ENCODE peak calls at places on chromosomes 16 and 17, in four cellular contexts. Q is HepG2, Z is H1, S is K562. C is an unnamed sample.

GRCh38 chr17:39104657-39105056 is 46.8 kb downstream of the PLXDC1 start:
- DNase-seq in Q (no peak), Z (no peak), S (no peak), C (no peak)

GRCh38 chr17:69175812-69176517 is 34.3 kb upstream of the ABCA6 start:
- DNase-seq in Q (peak; percentile 77), Z (no peak), S (peak; percentile 62), C (peak; percentile 88)

GRCh38 chr17:78868391-78868790 is 27.8 kb upstream of the USP36 start:
- DNase-seq in Q (no peak), Z (no peak), S (no peak), C (no peak)

GRCh38 chr17:78108726-78109488 is 19.6 kb downstream of the TMC6 start:
- DNase-seq in Q (peak; percentile 35), Z (no peak), S (no peak), C (no peak)

GRCh38 chr16:64589836-64590235 is 532.0 kb downstream of the CDH11 start:
- DNase-seq in Q (no peak), Z (no peak), S (no peak), C (no peak)

GRCh38 chr17:46964315-46965265 is 14.5 kb downstream of the RPRML start:
- DNase-seq in Q (no peak), Z (peak; percentile 66), S (peak; percentile 49), C (no peak)

GRCh38 chr16:89895482-89896250 is 22.3 kb downstream of the TCF25 start:
- DNase-seq in Q (no peak), Z (no peak), S (no peak), C (no peak)

GRCh38 chr16:66846266-66846665 is 2.1 kb downstream of the CA7 start:
- DNase-seq in Q (no peak), Z (no peak), S (no peak), C (no peak)

GRCh38 chr17:5380491-5381135 is 38.8 kb downstream of the NUP88 start:
- DNase-seq in Q (no peak), Z (no peak), S (peak; percentile 7), C (no peak)

GRCh38 chr17:10668771-10669170 is 11.7 kb upstream of the MYH3 start:
- DNase-seq in Q (no peak), Z (no peak), S (no peak), C (peak; percentile 17)

GRCh38 chr16:62256406-62256805 is 220.2 kb upstream of the CDH8 start:
- DNase-seq in Q (no peak), Z (no peak), S (no peak), C (peak; percentile 4)

GRCh38 chr17:63823659-63824331 is 3.4 kb upstream of the PSMC5 start:
- DNase-seq in Q (no peak), Z (no peak), S (no peak), C (no peak)

GRCh38 chr17:76275382-76276068 is 10.4 kb downstream of the UBALD2 start:
- DNase-seq in Q (no peak), Z (no peak), S (no peak), C (no peak)

GRCh38 chr16:23433261-23433920 is 19.6 kb downstream of the COG7 start:
- DNase-seq in Q (peak; percentile 38), Z (no peak), S (no peak), C (no peak)

GRCh38 chr16:997440-998051 is 16.0 kb downstream of the SOX8 start:
- DNase-seq in Q (no peak), Z (no peak), S (no peak), C (peak; percentile 49)

GRCh38 chr17:12097326-12097725 is 76.6 kb downstream of the MAP2K4 start:
- DNase-seq in Q (no peak), Z (no peak), S (no peak), C (no peak)

GRCh38 chr17:75516255-75516618 is at the start of gene TSEN54:
- DNase-seq in Q (peak; percentile 78), Z (peak; percentile 93), S (peak; percentile 94), C (peak; percentile 98)

GRCh38 chr16:81313731-81314602 is 795 bp upstream of the GAN start:
- DNase-seq in Q (peak; percentile 65), Z (peak; percentile 48), S (peak; percentile 31), C (no peak)

GRCh38 chr16:16071631-16072244 is 122.3 kb downstream of the ABCC1 start:
- DNase-seq in Q (peak; percentile 67), Z (no peak), S (peak; percentile 7), C (no peak)

GRCh38 chr16:86584071-86584685 is 5.8 kb downstream of the FOXL1 start:
- DNase-seq in Q (no peak), Z (no peak), S (no peak), C (no peak)

GRCh38 chr17:79022507-79022991 is 1.4 kb upstream of the C1QTNF1 start:
- DNase-seq in Q (no peak), Z (no peak), S (no peak), C (no peak)

GRCh38 chr17:73770115-73770848 is 126.0 kb upstream of the SDK2 start:
- DNase-seq in Q (no peak), Z (no peak), S (peak; percentile 8), C (peak; percentile 57)

GRCh38 chr16:48434653-48435318 is 49.6 kb upstream of the SIAH1 start:
- DNase-seq in Q (no peak), Z (no peak), S (no peak), C (peak; percentile 33)

GRCh38 chr17:56817066-56817465 is 16.7 kb downstream of the C17orf67 start:
- DNase-seq in Q (no peak), Z (no peak), S (no peak), C (no peak)

GRCh38 chr16:49851468-49851787 is 4.5 kb downstream of the ZNF423 start:
- DNase-seq in Q (no peak), Z (no peak), S (no peak), C (no peak)

GRCh38 chr17:19384723-19385391 is 2.1 kb downstream of the MFAP4 start:
- DNase-seq in Q (no peak), Z (no peak), S (peak; percentile 51), C (no peak)
- TF ChIP-seq PHF8 in Q (no peak), Z (no peak), S (no peak), C (no peak)

GRCh38 chr17:65453204-65453931 is 108.1 kb downstream of the AXIN2 start:
- DNase-seq in Q (peak; percentile 21), Z (no peak), S (no peak), C (no peak)
- TF ChIP-seq PHF8 in Q (no peak), Z (no peak), S (no peak), C (no peak)

GRCh38 chr17:48487221-48487620 is 43.6 kb downstream of the HOXB1 start:
- DNase-seq in Q (no peak), Z (no peak), S (no peak), C (no peak)

GRCh38 chr17:48484256-48484655 is 46.6 kb downstream of the HOXB1 start:
- DNase-seq in Q (no peak), Z (no peak), S (no peak), C (no peak)

GRCh38 chr17:48488548-48489106 is 42.2 kb downstream of the HOXB1 start:
- DNase-seq in Q (no peak), Z (no peak), S (peak; percentile 93), C (no peak)

GRCh38 chr17:48484850-48485249 is 46.0 kb downstream of the HOXB1 start:
- DNase-seq in Q (no peak), Z (no peak), S (peak; percentile 65), C (no peak)

DNA sequence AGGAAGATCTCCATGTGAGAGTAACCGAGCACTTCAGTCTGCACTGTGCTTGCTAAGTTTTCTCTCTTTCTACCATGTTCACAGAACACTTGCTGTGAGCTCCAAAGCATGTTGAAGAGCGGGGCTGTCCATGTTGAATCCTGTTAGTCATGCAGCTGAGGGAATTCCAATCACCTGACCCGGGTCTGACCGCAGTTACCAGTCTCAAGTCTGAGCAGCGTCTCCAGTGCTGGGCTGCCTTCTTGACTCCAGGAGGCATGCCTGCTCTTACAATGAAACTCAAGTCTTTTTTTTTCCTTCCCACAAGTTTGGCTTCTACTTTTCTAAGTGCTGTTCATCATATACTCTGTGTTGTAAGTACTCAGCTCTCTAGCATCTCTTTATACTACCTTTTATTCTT is 44.3 kb downstream of the HOXB1 start:
- DNase-seq in Q (no peak), Z (no peak), S (peak; percentile 79), C (peak; percentile 72)
- TF ChIP-seq PHF8 in Q (no peak), Z (no peak), S (no peak), C (no peak)

GRCh38 chr17:43169561-43170139 is 1.4 kb upstream of the NBR1 start:
- DNase-seq in Q (peak; percentile 84), Z (no peak), S (peak; percentile 51), C (peak; percentile 62)
- TF ChIP-seq PHF8 in Q (no peak), Z (peak; percentile 31), S (no peak), C (no peak)